ENCODE peak calls at places on chromosomes 3 and 15, in ten cellular contexts. V, I, H, B, N, P, E, Y, K and R are unnamed samples.

GRCh38 chr3:45210308-45211038 is 15.6 kb downstream of the TMEM158 start:
- DNase-seq in I (peak), E (peak), K (no peak), H (peak), Y (peak), N (peak), V (peak), B (peak), P (no peak), R (peak)

GRCh38 chr3:55639886-55640765 is 153.0 kb upstream of the WNT5A start:
- DNase-seq in H (no peak), B (no peak), I (no peak), N (no peak), Y (no peak), K (no peak), P (no peak), V (no peak), E (no peak), R (no peak)

GRCh38 chr15:58773024-58773423 is 1.9 kb downstream of the MINDY2 start:
- DNase-seq in K (no peak), N (no peak), B (no peak), Y (no peak), V (no peak), E (no peak), P (no peak), H (no peak), I (no peak), R (no peak)

GRCh38 chr3:60461199-60461598 is 790.1 kb downstream of the FHIT start:
- DNase-seq in I (no peak), P (no peak), K (no peak), Y (no peak), B (no peak), N (no peak), E (no peak), H (no peak), V (no peak), R (no peak)

GRCh38 chr3:48428863-48429415 is 947 bp downstream of the PLXNB1 start:
- DNase-seq in E (no peak), B (peak), P (no peak), V (peak), N (peak), H (peak), I (no peak), K (no peak), Y (peak), R (no peak)

GRCh38 chr15:96369825-96370621 is 39.5 kb downstream of the NR2F2 start:
- DNase-seq in K (no peak), E (no peak), N (no peak), H (no peak), V (no peak), I (no peak), B (no peak), Y (no peak), P (no peak), R (no peak)

GRCh38 chr15:68817304-68818087 is 3.2 kb downstream of the ANP32A start:
- DNase-seq in Y (peak), N (peak), B (peak), P (no peak), V (peak), H (peak), K (peak), E (peak), I (peak), R (peak)

GRCh38 chr3:56899078-56899477 is 97.3 kb upstream of the ARHGEF3 start:
- DNase-seq in E (no peak), B (no peak), N (no peak), Y (no peak), K (no peak), H (no peak), I (no peak), V (no peak), P (no peak), R (no peak)

GRCh38 chr3:127597020-127597771 is 1.0 kb upstream of the MCM2 start:
- DNase-seq in V (no peak), E (no peak), P (no peak), I (no peak), K (no peak), H (no peak), N (no peak), Y (no peak), B (no peak), R (no peak)

GRCh38 chr3:143567823-143568222 is 280.4 kb downstream of the SLC9A9 start:
- DNase-seq in I (no peak), B (no peak), H (no peak), Y (no peak), E (no peak), V (no peak), P (no peak), N (no peak), K (no peak), R (no peak)

GRCh38 chr3:139235192-139235591 is 108.6 kb upstream of the MRPS22 start:
- DNase-seq in P (no peak), I (no peak), Y (no peak), K (no peak), V (no peak), N (no peak), H (no peak), E (no peak), B (no peak), R (no peak)

GRCh38 chr3:72299823-72300222 is 514.9 kb upstream of the PROK2 start:
- DNase-seq in V (no peak), P (no peak), B (no peak), E (no peak), K (no peak), Y (no peak), H (no peak), I (no peak), N (no peak), R (no peak)